ENCODE peak calls at places on chromosomes 7 and 10, in four cellular contexts. H, B, N and O are unnamed samples.

GRCh38 chr7:41339913-41340676 is 362.8 kb downstream of the INHBA start:
- DNase-seq in H (no peak), B (no peak), N (no peak), O (no peak)

GRCh38 chr10:119608316-119609155 is 11.8 kb upstream of the TIAL1 start:
- DNase-seq in H (no peak), B (peak; percentile 35), N (no peak), O (peak; percentile 64)

GRCh38 chr7:137694405-137694804 is 152.4 kb downstream of the DGKI start:
- DNase-seq in H (no peak), B (peak; percentile 17), N (no peak), O (no peak)

GRCh38 chr10:67883710-67884312 is 645 bp upstream of the SIRT1 start:
- DNase-seq in H (no peak), B (no peak), N (no peak), O (no peak)

GRCh38 chr7:909358-910329 is 33.3 kb downstream of the GET4 start:
- DNase-seq in H (no peak), B (peak; percentile 15), N (peak; percentile 15), O (peak; percentile 48)

GRCh38 chr7:73717991-73718405 is 1.5 kb downstream of the STX1A start:
- DNase-seq in H (no peak), B (peak; percentile 93), N (no peak), O (peak; percentile 70)

GRCh38 chr7:3042861-3043489 is 692 bp downstream of the CARD11 start:
- DNase-seq in H (no peak), B (no peak), N (no peak), O (no peak)

GRCh38 chr10:31929986-31930675 is 1.5 kb upstream of the ARHGAP12 start:
- DNase-seq in H (no peak), B (no peak), N (no peak), O (no peak)

GRCh38 chr10:48945441-48946143 is 6.0 kb upstream of the LRRC18 start:
- DNase-seq in H (no peak), B (no peak), N (no peak), O (no peak)

GRCh38 chr10:84493951-84494848 is 165.8 kb downstream of the CCSER2 start:
- DNase-seq in H (peak; percentile 5), B (peak; percentile 69), N (no peak), O (peak; percentile 85)

GRCh38 chr7:94957041-94957440 is 49.6 kb downstream of the PPP1R9A start:
- DNase-seq in H (no peak), B (no peak), N (no peak), O (no peak)

GRCh38 chr7:98802088-98802780 is 67.6 kb downstream of the TMEM130 start:
- DNase-seq in H (no peak), B (peak; percentile 19), N (peak; percentile 55), O (peak; percentile 79)

GRCh38 chr7:88095-88926 is 104.1 kb upstream of the FAM20C start:
- DNase-seq in H (no peak), B (no peak), N (no peak), O (no peak)

GRCh38 chr7:128396357-128396756 is 13.4 kb downstream of the IMPDH1 start:
- DNase-seq in H (no peak), B (no peak), N (no peak), O (no peak)

GRCh38 chr7:28354601-28355062 is 57.7 kb upstream of the CREB5 start:
- DNase-seq in H (no peak), B (peak; percentile 99), N (no peak), O (no peak)

GRCh38 chr7:12647364-12648219 is 39.8 kb upstream of the ARL4A start:
- DNase-seq in H (no peak), B (peak; percentile 68), N (no peak), O (peak; percentile 91)

GRCh38 chr7:117269417-117269816 is 53.4 kb downstream of the WNT2 start:
- DNase-seq in H (no peak), B (peak; percentile 98), N (no peak), O (no peak)

GRCh38 chr7:46352335-46352954 is 431.4 kb upstream of the IGFBP3 start:
- DNase-seq in H (peak; percentile 15), B (peak; percentile 72), N (peak; percentile 79), O (peak; percentile 75)

GRCh38 chr10:89685932-89686331 is 15.5 kb upstream of the KIF20B start:
- DNase-seq in H (no peak), B (no peak), N (no peak), O (no peak)

GRCh38 chr10:99340650-99341049 is 11.5 kb downstream of the CNNM1 start:
- DNase-seq in H (no peak), B (no peak), N (no peak), O (no peak)

GRCh38 chr7:64686493-64687184 is 20.7 kb downstream of the ZNF107 start:
- DNase-seq in H (no peak), B (no peak), N (no peak), O (peak; percentile 98)

GRCh38 chr7:30727061-30727945 is 24.6 kb upstream of the INMT start:
- DNase-seq in H (no peak), B (peak; percentile 15), N (no peak), O (no peak)

GRCh38 chr10:98170249-98171117 is 36.0 kb downstream of the R3HCC1L start:
- DNase-seq in H (peak; percentile 46), B (peak; percentile 60), N (peak; percentile 59), O (peak; percentile 88)

GRCh38 chr10:74852406-74852805 is 26.0 kb downstream of the KAT6B start:
- DNase-seq in H (no peak), B (no peak), N (no peak), O (peak; percentile 67)

GRCh38 chr7:64872809-64873500 is 30.1 kb upstream of the ZNF273 start:
- DNase-seq in H (no peak), B (no peak), N (no peak), O (no peak)

GRCh38 chr10:113300628-113301027 is 252.2 kb upstream of the HABP2 start:
- DNase-seq in H (no peak), B (no peak), N (no peak), O (no peak)

GRCh38 chr7:55077581-55078410 is 59.0 kb downstream of the EGFR start:
- DNase-seq in H (no peak), B (no peak), N (no peak), O (no peak)

GRCh38 chr7:99562832-99563231 is 4.4 kb downstream of the ZNF655 start:
- DNase-seq in H (no peak), B (peak; percentile 100), N (no peak), O (peak; percentile 94)

GRCh38 chr7:74401137-74401859 is 52.4 kb upstream of the GTF2IRD1 start:
- DNase-seq in H (peak; percentile 82), B (peak; percentile 41), N (peak; percentile 79), O (peak; percentile 82)

GRCh38 chr7:2999078-2999500 is 44.6 kb downstream of the CARD11 start:
- DNase-seq in H (no peak), B (no peak), N (no peak), O (no peak)

GRCh38 chr7:151378496-151379192 is 31.2 kb downstream of the WDR86 start:
- DNase-seq in H (no peak), B (no peak), N (no peak), O (peak; percentile 8)

GRCh38 chr7:56062382-56062781 is 1.7 kb upstream of the SUMF2 start:
- DNase-seq in H (no peak), B (peak; percentile 89), N (no peak), O (peak; percentile 10)

GRCh38 chr10:8061274-8062211 is 7.1 kb downstream of the GATA3 start:
- DNase-seq in H (no peak), B (no peak), N (peak; percentile 26), O (no peak)

GRCh38 chr10:25017247-25017590 is 807 bp downstream of the THNSL1 start:
- DNase-seq in H (no peak), B (peak; percentile 13), N (no peak), O (no peak)

GRCh38 chr10:46998595-46998994 is 87.4 kb downstream of the PTPN20 start:
- DNase-seq in H (no peak), B (no peak), N (no peak), O (no peak)

GRCh38 chr7:152177696-152178404 is 152.4 kb downstream of the GALNT11 start:
- DNase-seq in H (no peak), B (peak; percentile 23), N (no peak), O (peak; percentile 82)

GRCh38 chr7:148700693-148701092 is 2.0 kb downstream of the CUL1 start:
- DNase-seq in H (no peak), B (peak; percentile 50), N (no peak), O (no peak)

GRCh38 chr7:45971171-45971570 is 50.1 kb upstream of the IGFBP3 start:
- DNase-seq in H (no peak), B (no peak), N (no peak), O (no peak)

DNA sequence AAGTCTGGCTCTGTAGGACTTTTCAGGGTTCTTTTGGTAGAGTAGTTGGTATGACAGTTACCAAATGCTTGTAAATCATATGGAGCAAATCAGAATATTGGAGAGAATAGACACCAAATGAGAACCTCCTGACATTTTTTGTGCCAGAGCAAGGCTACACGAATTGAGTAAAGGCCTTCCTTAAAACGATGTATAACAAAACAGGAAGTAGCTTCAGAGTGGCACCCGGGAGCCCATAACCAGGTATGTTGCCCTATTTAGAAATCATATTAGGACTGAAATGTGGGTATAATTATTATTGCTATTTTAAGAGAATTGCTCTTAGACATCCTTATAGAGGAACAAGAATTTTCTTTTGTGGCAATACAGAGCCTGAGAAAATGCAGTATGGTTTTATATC is 197.3 kb upstream of the MTPN start:
- DNase-seq in H (no peak), B (no peak), N (no peak), O (no peak)
- H4K91ac ChIP-seq in H (no peak overlapping the region), B (no peak overlapping the region), N (no peak overlapping the region), O (no peak overlapping the region)

GRCh38 chr7:111392976-111393762 is 169.1 kb downstream of the IMMP2L start:
- DNase-seq in H (no peak), B (peak; percentile 33), N (peak; percentile 52), O (no peak)
- H2AFZ ChIP-seq in H (no peak overlapping the region), B (no peak overlapping the region), N (peak overlapping the region; percentile 57), O (no peak overlapping the region)

GRCh38 chr10:16832351-16833080 is 15.3 kb upstream of the RSU1 start:
- DNase-seq in H (no peak), B (peak; percentile 90), N (no peak), O (no peak)
- H2BK5ac ChIP-seq in H (no peak overlapping the region), B (peak overlapping the region; percentile 65), N (no peak overlapping the region), O (no peak overlapping the region)

GRCh38 chr10:996031-996430 is 7.8 kb downstream of the GTPBP4 start:
- DNase-seq in H (no peak), B (no peak), N (no peak), O (no peak)
- H4K91ac ChIP-seq in H (no peak overlapping the region), B (no peak overlapping the region), N (no peak overlapping the region), O (no peak overlapping the region)

DNA sequence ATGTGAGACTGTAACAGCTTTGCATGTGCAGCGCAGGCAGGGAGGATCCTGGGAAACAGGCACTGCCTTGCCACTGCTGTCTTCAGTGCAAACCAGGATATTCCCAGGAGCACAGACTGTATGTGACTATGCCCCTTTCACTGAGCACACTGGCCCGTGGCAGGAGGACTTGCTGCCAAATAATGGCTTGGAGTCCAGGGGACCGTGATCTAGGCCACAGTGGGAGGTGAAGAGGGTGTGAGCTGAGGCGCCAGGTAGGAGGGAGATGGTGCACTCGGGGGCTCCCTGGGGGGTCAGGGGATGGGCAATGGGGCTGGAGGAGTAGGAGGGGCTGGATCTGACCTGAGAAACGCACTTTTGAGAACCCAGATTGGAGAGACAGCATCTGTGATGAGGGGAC is 193.4 kb upstream of the ZNF32 start:
- DNase-seq in H (no peak), B (no peak), N (no peak), O (no peak)
- H2AFZ ChIP-seq in H (no peak overlapping the region), B (no peak overlapping the region), N (no peak overlapping the region), O (no peak overlapping the region)